ENCODE peak calls at places on chromosomes 1 and 21, in nine cellular contexts. T, F, N, P, I, M, Z, W and R are unnamed samples.

GRCh38 chr1:201426395-201427310 is 5.1 kb upstream of the TNNI1 start:
- DNase-seq in P (no peak), M (no peak), I (peak; percentile 81), F (no peak), N (no peak), W (no peak), T (no peak), Z (no peak), R (peak; percentile 57)

GRCh38 chr1:68624233-68624632 is 127.4 kb upstream of the DEPDC1 start:
- DNase-seq in W (no peak), P (no peak), M (no peak), N (no peak), I (no peak), Z (no peak), F (no peak), T (no peak), R (no peak)

GRCh38 chr1:170765712-170766330 is 101.9 kb downstream of the PRRX1 start:
- DNase-seq in Z (no peak), W (no peak), F (no peak), T (peak; percentile 21), I (no peak), P (no peak), N (no peak), M (no peak), R (no peak)

GRCh38 chr1:176691251-176692228 is 228.6 kb downstream of the PAPPA2 start:
- DNase-seq in F (no peak), Z (no peak), W (peak; percentile 44), N (peak; percentile 81), M (peak; percentile 47), I (peak; percentile 58), P (peak; percentile 21), T (peak; percentile 47), R (no peak)

GRCh38 chr1:200290010-200290685 is 119.7 kb downstream of the ZNF281 start:
- DNase-seq in F (no peak), W (no peak), M (no peak), I (no peak), Z (no peak), T (peak; percentile 37), N (no peak), P (no peak), R (no peak)

GRCh38 chr1:43548285-43549271 is 17.9 kb downstream of the PTPRF start:
- DNase-seq in F (no peak), T (no peak), Z (no peak), P (no peak), W (peak; percentile 41), M (peak; percentile 64), I (no peak), N (peak; percentile 86), R (no peak)

GRCh38 chr1:168799918-168800605 is 71.1 kb upstream of the DPT start:
- DNase-seq in I (no peak), N (no peak), T (no peak), P (no peak), M (no peak), Z (no peak), W (no peak), F (no peak), R (no peak)

GRCh38 chr1:109241344-109241743 is 8.0 kb upstream of the CELSR2 start:
- DNase-seq in N (no peak), M (peak; percentile 38), P (no peak), W (no peak), Z (no peak), F (no peak), T (no peak), I (no peak), R (no peak)

GRCh38 chr1:208111646-208112200 is 132.5 kb downstream of the PLXNA2 start:
- DNase-seq in I (no peak), T (no peak), F (no peak), W (no peak), P (no peak), M (no peak), N (no peak), Z (no peak), R (no peak)

GRCh38 chr1:230292739-230293720 is 133.1 kb downstream of the PGBD5 start:
- DNase-seq in W (no peak), P (no peak), I (no peak), T (no peak), F (no peak), N (peak; percentile 32), M (peak; percentile 37), Z (peak; percentile 22), R (peak; percentile 64)

GRCh38 chr1:227824204-227824603 is 8.7 kb downstream of the PRSS38 start:
- DNase-seq in N (no peak), M (no peak), Z (no peak), I (no peak), F (no peak), T (no peak), W (no peak), P (no peak), R (no peak)

GRCh38 chr1:28322209-28322608 is 6.6 kb upstream of the MED18 start:
- DNase-seq in N (peak; percentile 90), M (peak; percentile 81), W (peak; percentile 75), I (no peak), F (no peak), T (no peak), Z (no peak), P (no peak), R (no peak)

GRCh38 chr21:46377789-46378188 is 53.8 kb downstream of the PCNT start:
- DNase-seq in N (no peak), M (no peak), F (no peak), T (no peak), P (no peak), Z (no peak), W (no peak), I (no peak), R (no peak)

GRCh38 chr21:46379105-46379504 is 55.1 kb downstream of the PCNT start:
- DNase-seq in Z (no peak), W (no peak), N (no peak), T (no peak), M (no peak), P (no peak), F (no peak), I (no peak), R (no peak)

GRCh38 chr21:46384556-46384955 is 60.6 kb downstream of the PCNT start:
- DNase-seq in P (no peak), F (no peak), W (no peak), I (no peak), T (no peak), N (no peak), Z (no peak), M (no peak), R (no peak)

GRCh38 chr21:46379691-46380090 is 55.7 kb downstream of the PCNT start:
- DNase-seq in N (no peak), P (no peak), T (no peak), W (no peak), M (no peak), Z (no peak), I (no peak), F (no peak), R (no peak)

GRCh38 chr21:46381521-46381920 is 57.6 kb downstream of the PCNT start:
- DNase-seq in N (no peak), Z (no peak), T (no peak), I (peak; percentile 8), F (no peak), P (no peak), M (no peak), W (no peak), R (no peak)
- TF ChIP-seq POLR2A in N (no peak), Z (no peak), T (no peak), I (no peak), F (no peak), P (no peak), M (no peak), W (no peak), R (no peak)

GRCh38 chr1:220485131-220485530 is 42.8 kb upstream of the MARK1 start:
- DNase-seq in N (no peak), W (no peak), Z (no peak), F (no peak), T (no peak), I (no peak), M (no peak), P (no peak), R (no peak)
- TF ChIP-seq CTCF in N (no peak), W (no peak), Z (no peak), F (no peak), T (no peak), I (no peak), M (no peak), P (no peak), R (no peak)

GRCh38 chr1:25544819-25545218 is 1.4 kb downstream of the LDLRAP1 start:
- DNase-seq in T (no peak), I (peak; percentile 54), W (peak; percentile 59), P (no peak), M (no peak), Z (no peak), F (no peak), N (peak; percentile 65), R (no peak)

GRCh38 chr1:25543106-25543424 is 341 bp upstream of the LDLRAP1 start:
- DNase-seq in W (no peak), P (no peak), N (no peak), I (no peak), F (no peak), M (no peak), T (no peak), Z (no peak), R (no peak)

GRCh38 chr1:25541889-25542658 is 1.3 kb upstream of the LDLRAP1 start:
- DNase-seq in Z (no peak), P (no peak), W (no peak), I (no peak), F (no peak), M (no peak), N (no peak), T (no peak), R (no peak)

GRCh38 chr1:25544243-25544764 is 898 bp downstream of the LDLRAP1 start:
- DNase-seq in M (no peak), I (no peak), N (peak; percentile 86), F (no peak), P (no peak), Z (no peak), W (no peak), T (no peak), R (no peak)

DNA sequence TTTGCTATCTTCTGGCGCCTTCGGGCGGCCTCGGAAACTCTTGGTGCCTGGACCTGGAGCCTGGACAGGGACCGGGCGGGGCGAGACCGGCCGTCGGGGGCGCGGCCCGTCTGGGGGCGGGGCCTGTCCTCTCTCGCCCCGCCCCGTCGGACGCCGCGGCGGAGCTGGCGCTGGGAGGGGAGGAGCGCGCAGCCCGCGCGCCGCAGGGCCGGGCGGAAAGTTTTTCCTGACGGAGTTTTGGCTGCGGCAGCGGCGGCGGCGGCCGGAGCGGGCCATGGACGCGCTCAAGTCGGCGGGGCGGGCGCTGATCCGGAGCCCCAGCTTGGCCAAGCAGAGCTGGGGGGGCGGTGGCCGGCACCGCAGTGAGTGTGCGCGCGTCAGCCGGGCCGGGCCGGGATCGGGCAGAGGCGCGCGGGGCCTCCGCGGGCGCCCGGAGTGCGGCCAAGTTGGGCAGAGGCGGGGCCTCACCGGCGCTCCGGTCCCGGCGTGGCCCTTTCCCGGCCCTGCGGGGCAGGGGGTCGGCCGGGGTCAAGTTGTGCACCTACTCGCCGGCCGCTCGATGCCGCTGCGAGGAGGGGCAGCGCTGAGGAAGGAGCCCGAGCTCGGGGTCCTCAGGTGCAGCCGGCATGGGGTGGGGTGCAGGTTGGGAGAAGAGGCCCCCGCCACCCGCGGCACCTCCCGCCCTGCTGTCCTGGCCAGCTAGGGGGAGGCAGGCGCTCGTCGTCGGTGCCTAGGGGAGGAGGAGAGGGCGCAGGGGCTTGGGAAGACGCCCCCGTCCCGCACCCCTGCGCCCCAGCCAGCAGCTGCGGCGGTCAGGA is at the start of gene LDLRAP1:
- DNase-seq in W (peak; percentile 83), T (no peak), P (peak; percentile 82), F (peak; percentile 37), I (peak; percentile 83), N (peak; percentile 73), M (peak; percentile 84), Z (peak; percentile 78), R (peak; percentile 92)
- TF ChIP-seq POLR2A in W (peak; percentile 69), T (no peak), P (peak; percentile 75), F (no peak), I (peak; percentile 82), N (peak; percentile 75), M (peak; percentile 78), Z (no peak), R (no peak)

GRCh38 chr1:234691567-234691966 is 81.6 kb upstream of the IRF2BP2 start:
- DNase-seq in W (no peak), Z (no peak), T (peak; percentile 18), N (no peak), F (no peak), I (no peak), M (no peak), P (no peak), R (no peak)
- TF ChIP-seq CTCF in W (peak; percentile 28), Z (peak; percentile 18), T (peak; percentile 39), N (no peak), F (no peak), I (no peak), M (no peak), P (peak; percentile 27), R (no peak)